ENCODE peak calls at places on chromosomes 5 and 9, in ten cellular contexts. W is hepatocyte, T is GM23338, I is upper lobe of right lung, M is lower lobe of right lung, Q is adrenal gland, J is OCI-LY7, F is sigmoid colon, B is aorta, X is mucosa of descending colon. A is an unnamed sample.

GRCh38 chr5:34863947-34864346 is 25.0 kb downstream of the TTC23L start:
- DNase-seq in W (no peak), T (peak; percentile 79), I (no peak), M (no peak), Q (no peak), J (no peak), F (no peak), B (no peak), X (no peak), A (no peak)

GRCh38 chr5:124744170-124744911 is 2.1 kb downstream of the ZNF608 start:
- DNase-seq in W (peak; percentile 51), T (no peak), I (peak; percentile 78), M (peak; percentile 61), Q (peak; percentile 74), J (peak; percentile 62), F (peak; percentile 85), B (peak; percentile 65), X (peak; percentile 80), A (peak; percentile 64)

GRCh38 chr5:147507480-147508126 is 2.3 kb downstream of the DPYSL3 start:
- DNase-seq in W (no peak), T (no peak), I (no peak), M (no peak), Q (no peak), J (no peak), F (peak; percentile 82), B (peak; percentile 49), X (no peak), A (no peak)

GRCh38 chr5:175163586-175164275 is 280.3 kb downstream of the DRD1 start:
- DNase-seq in W (no peak), T (no peak), I (no peak), M (no peak), Q (no peak), J (no peak), F (no peak), B (no peak), X (no peak), A (no peak)

GRCh38 chr9:83937861-83938455 is 16.7 kb upstream of the KIF27 start:
- DNase-seq in W (peak; percentile 85), T (peak; percentile 94), I (no peak), M (no peak), Q (peak; percentile 19), J (peak; percentile 80), F (no peak), B (no peak), X (no peak), A (no peak)

GRCh38 chr5:122154491-122154890 is 25.1 kb downstream of the ZNF474 start:
- DNase-seq in W (no peak), T (no peak), I (no peak), M (no peak), Q (no peak), J (no peak), F (no peak), B (no peak), X (no peak), A (no peak)

GRCh38 chr9:115939065-115939765 is 214.4 kb upstream of the PAPPA start:
- DNase-seq in W (no peak), T (no peak), I (no peak), M (no peak), Q (no peak), J (no peak), F (no peak), B (no peak), X (no peak), A (no peak)

GRCh38 chr5:94847726-94848125 is 229.3 kb downstream of the SLF1 start:
- DNase-seq in W (no peak), T (no peak), I (no peak), M (no peak), Q (no peak), J (peak; percentile 76), F (no peak), B (no peak), X (no peak), A (no peak)

GRCh38 chr5:179964015-179964414 is 56.3 kb upstream of the TBC1D9B start:
- DNase-seq in W (no peak), T (no peak), I (no peak), M (no peak), Q (no peak), J (no peak), F (no peak), B (no peak), X (no peak), A (no peak)

GRCh38 chr9:111036068-111036789 is 2.0 kb downstream of the LPAR1 start:
- DNase-seq in W (peak; percentile 69), T (peak; percentile 83), I (peak; percentile 80), M (peak; percentile 71), Q (peak; percentile 24), J (no peak), F (peak; percentile 88), B (peak; percentile 78), X (peak; percentile 84), A (peak; percentile 55)
- H3K4me1 ChIP-seq in W (peaks cover 18% of the 10 kb centered on the region), T (peaks cover 16% of the 10 kb centered on the region), I (no peaks in the 10 kb centered on the region), M (peaks cover 22% of the 10 kb centered on the region), Q (no peaks in the 10 kb centered on the region), J (no peaks in the 10 kb centered on the region), F (no peaks in the 10 kb centered on the region), B (peaks cover 8% of the 10 kb centered on the region), X (no peaks in the 10 kb centered on the region), A (peaks cover 10% of the 10 kb centered on the region)

GRCh38 chr5:143244990-143245389 is 158.5 kb downstream of the NR3C1 start:
- DNase-seq in W (no peak), T (no peak), I (no peak), M (no peak), Q (no peak), J (no peak), F (no peak), B (no peak), X (no peak), A (no peak)

GRCh38 chr5:143248822-143249579 is 154.5 kb downstream of the NR3C1 start:
- DNase-seq in W (peak; percentile 70), T (no peak), I (no peak), M (no peak), Q (peak; percentile 53), J (no peak), F (no peak), B (no peak), X (no peak), A (no peak)

GRCh38 chr5:143248391-143248790 is 155.1 kb downstream of the NR3C1 start:
- DNase-seq in W (no peak), T (no peak), I (no peak), M (no peak), Q (no peak), J (no peak), F (no peak), B (no peak), X (no peak), A (no peak)

GRCh38 chr5:143245929-143246561 is 157.4 kb downstream of the NR3C1 start:
- DNase-seq in W (peak; percentile 44), T (no peak), I (no peak), M (no peak), Q (peak; percentile 15), J (no peak), F (no peak), B (no peak), X (no peak), A (no peak)

DNA sequence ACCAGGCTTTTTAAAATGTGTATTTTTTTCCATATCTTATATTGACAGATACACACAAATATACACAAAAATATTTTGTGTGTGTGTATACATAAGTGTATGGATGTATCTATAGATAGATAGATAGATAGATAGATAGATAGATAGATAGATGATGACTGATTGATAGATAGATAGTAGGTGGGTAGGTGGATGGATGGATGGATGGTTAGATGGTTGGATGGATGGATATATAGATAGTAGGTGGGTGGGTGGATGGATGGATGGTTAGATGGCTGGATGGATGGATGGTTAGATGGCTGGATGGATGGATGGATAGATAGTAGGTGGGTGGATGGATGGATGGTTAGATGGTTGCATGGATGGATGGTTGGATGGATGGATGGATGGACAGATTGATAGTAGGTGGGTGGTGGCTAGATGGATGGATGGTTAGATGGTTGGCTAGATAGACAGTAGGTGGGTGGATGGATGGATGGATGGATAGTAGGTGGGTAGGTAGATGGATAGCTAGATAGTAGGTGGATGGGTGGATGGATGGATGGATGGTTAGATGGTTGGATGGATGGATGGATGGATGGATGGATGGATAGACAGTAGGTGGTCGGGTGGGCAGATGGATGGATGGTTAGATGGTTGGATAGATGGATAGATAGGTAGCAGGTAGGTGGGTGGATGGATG is 156.2 kb downstream of the NR3C1 start:
- DNase-seq in W (no peak), T (no peak), I (no peak), M (no peak), Q (no peak), J (no peak), F (no peak), B (no peak), X (no peak), A (no peak)
- H3K4me1 ChIP-seq in W (peaks cover 9% of the 10 kb centered on the region), T (no peaks in the 10 kb centered on the region), I (no peaks in the 10 kb centered on the region), M (peaks cover 6% of the 10 kb centered on the region), Q (no peaks in the 10 kb centered on the region), J (no peaks in the 10 kb centered on the region), F (no peaks in the 10 kb centered on the region), B (peaks cover 8% of the 10 kb centered on the region), X (no peaks in the 10 kb centered on the region), A (no peaks in the 10 kb centered on the region)

GRCh38 chr5:143390941-143391340 is 12.5 kb downstream of the NR3C1 start:
- DNase-seq in W (no peak), T (no peak), I (no peak), M (no peak), Q (no peak), J (no peak), F (no peak), B (no peak), X (no peak), A (no peak)
- H3K4me1 ChIP-seq in W (no peaks in the 10 kb centered on the region), T (peaks cover 12% of the 10 kb centered on the region), I (peaks cover 66% of the 10 kb centered on the region), M (peaks cover 88% of the 10 kb centered on the region), Q (peaks cover 5% of the 10 kb centered on the region), J (peaks cover 30% of the 10 kb centered on the region), F (no peaks in the 10 kb centered on the region), B (peaks cover 4% of the 10 kb centered on the region), X (peaks cover 14% of the 10 kb centered on the region), A (peaks cover 9% of the 10 kb centered on the region)

DNA sequence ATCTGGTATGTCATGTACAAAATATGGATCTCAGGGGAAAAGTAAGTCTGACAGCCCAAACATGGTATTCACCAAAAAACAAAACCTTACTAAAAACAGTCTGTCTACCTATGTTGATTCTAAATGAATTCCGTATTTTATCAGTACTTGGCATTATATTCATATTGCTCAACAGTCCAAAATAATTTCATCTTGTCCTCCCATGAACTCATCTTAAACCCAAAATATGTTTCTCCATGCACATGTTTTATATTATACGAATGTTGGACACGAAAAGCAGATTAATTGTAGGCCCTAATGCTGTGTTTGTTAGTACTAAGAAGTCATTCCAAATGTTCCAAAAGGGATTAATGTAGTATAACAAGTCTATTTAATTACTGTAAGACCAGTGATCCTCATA is 20.1 kb downstream of the NFIB start:
- DNase-seq in W (no peak), T (no peak), I (no peak), M (no peak), Q (no peak), J (no peak), F (no peak), B (no peak), X (no peak), A (no peak)
- H3K4me1 ChIP-seq in W (peaks cover 5% of the 10 kb centered on the region), T (peaks cover 9% of the 10 kb centered on the region), I (peaks cover 4% of the 10 kb centered on the region), M (peaks cover 20% of the 10 kb centered on the region), Q (peaks cover 4% of the 10 kb centered on the region), J (no peaks in the 10 kb centered on the region), F (no peaks in the 10 kb centered on the region), B (peaks cover 6% of the 10 kb centered on the region), X (no peaks in the 10 kb centered on the region), A (peaks cover 69% of the 10 kb centered on the region)

DNA sequence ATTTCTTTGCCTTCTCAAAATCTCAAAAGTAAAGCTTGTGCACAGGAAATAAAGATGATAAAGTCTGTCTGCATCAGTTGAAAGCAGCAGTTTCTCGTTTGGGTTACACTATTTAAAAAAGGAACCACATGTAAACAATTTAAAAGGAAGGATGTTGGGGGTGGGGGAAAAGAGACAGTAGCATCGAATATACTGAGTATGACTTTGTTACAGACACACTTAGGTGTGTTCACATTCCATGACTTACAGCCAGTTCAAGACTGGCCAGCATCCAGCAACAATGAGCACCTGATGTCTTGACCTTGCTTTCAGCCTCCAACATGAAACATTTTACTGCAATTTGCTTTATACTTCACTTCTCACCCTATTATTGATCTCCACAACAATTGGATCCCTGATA is 8.7 kb downstream of the GAPT start:
- DNase-seq in W (no peak), T (no peak), I (no peak), M (no peak), Q (no peak), J (peak; percentile 51), F (no peak), B (no peak), X (no peak), A (no peak)
- H3K4me1 ChIP-seq in W (no peaks in the 10 kb centered on the region), T (peaks cover 13% of the 10 kb centered on the region), I (peaks cover 11% of the 10 kb centered on the region), M (peaks cover 6% of the 10 kb centered on the region), Q (no peaks in the 10 kb centered on the region), J (peaks cover 22% of the 10 kb centered on the region), F (no peaks in the 10 kb centered on the region), B (no peaks in the 10 kb centered on the region), X (no peaks in the 10 kb centered on the region), A (no peaks in the 10 kb centered on the region)